ENCODE peak calls at places on chromosomes 6 and 20, in six cellular contexts. T, M, Q, R, O and X are unnamed samples. For H3K9me3, the result is how much of the 10 kb centered on the place peaks cover.

GRCh38 chr6:98840385-98840784 is 6.0 kb downstream of the POU3F2 start:
- DNase-seq in T (no peak), M (no peak), Q (no peak), R (no peak), O (no peak), X (no peak)

GRCh38 chr6:26312501-26313390 is 52.3 kb upstream of the BTN3A2 start:
- DNase-seq in T (no peak), M (peak), Q (peak), R (peak), O (peak), X (peak)

GRCh38 chr6:1336246-1336843 is 24.4 kb downstream of the FOXQ1 start:
- DNase-seq in T (no peak), M (no peak), Q (no peak), R (no peak), O (peak), X (no peak)

GRCh38 chr6:68777956-68778355 is 142.9 kb downstream of the ADGRB3 start:
- DNase-seq in T (no peak), M (no peak), Q (no peak), R (peak), O (no peak), X (no peak)

GRCh38 chr6:1597924-1598323 is 11.8 kb upstream of the FOXC1 start:
- DNase-seq in T (peak), M (no peak), Q (no peak), R (peak), O (no peak), X (no peak)

GRCh38 chr6:136552054-136552453 is 1.8 kb upstream of the MAP7 start:
- DNase-seq in T (no peak), M (no peak), Q (no peak), R (no peak), O (no peak), X (no peak)

GRCh38 chr6:113511100-113511499 is 346.0 kb upstream of the MARCKS start:
- DNase-seq in T (no peak), M (no peak), Q (no peak), R (no peak), O (no peak), X (no peak)

GRCh38 chr20:5535211-5535756 is 214.9 kb upstream of the SHLD1 start:
- DNase-seq in T (peak), M (no peak), Q (no peak), R (peak), O (no peak), X (no peak)

GRCh38 chr20:57835462-57836455 is 125.9 kb upstream of the PMEPA1 start:
- DNase-seq in T (no peak), M (no peak), Q (no peak), R (no peak), O (no peak), X (no peak)

GRCh38 chr20:2687514-2687913 is 5.1 kb upstream of the EBF4 start:
- DNase-seq in T (no peak), M (no peak), Q (no peak), R (no peak), O (no peak), X (no peak)

GRCh38 chr6:168915242-168915641 is 338.4 kb downstream of the THBS2 start:
- DNase-seq in T (no peak), M (no peak), Q (no peak), R (no peak), O (no peak), X (no peak)

GRCh38 chr6:90222724-90223198 is 73.9 kb downstream of the BACH2 start:
- DNase-seq in T (no peak), M (no peak), Q (no peak), R (no peak), O (no peak), X (no peak)

GRCh38 chr6:16345449-16346330 is 107.3 kb downstream of the GMPR start:
- DNase-seq in T (peak), M (no peak), Q (no peak), R (peak), O (no peak), X (no peak)

GRCh38 chr20:34578040-34578439 is 19.5 kb downstream of the MAP1LC3A start:
- DNase-seq in T (no peak), M (no peak), Q (no peak), R (peak), O (no peak), X (no peak)

GRCh38 chr20:63836335-63837133 is 5.5 kb upstream of the ZBTB46 start:
- DNase-seq in T (no peak), M (no peak), Q (no peak), R (no peak), O (no peak), X (no peak)

GRCh38 chr6:45606831-45607400 is 229.2 kb upstream of the SUPT3H start:
- DNase-seq in T (no peak), M (no peak), Q (no peak), R (no peak), O (peak), X (no peak)

GRCh38 chr6:117167520-117168271 is 97.7 kb upstream of the VGLL2 start:
- DNase-seq in T (no peak), M (no peak), Q (no peak), R (no peak), O (no peak), X (no peak)

GRCh38 chr6:4350571-4351505 is 215.5 kb upstream of the ECI2 start:
- DNase-seq in T (no peak), M (no peak), Q (no peak), R (peak), O (no peak), X (no peak)

GRCh38 chr20:44861547-44862006 is 23.9 kb upstream of the YWHAB start:
- DNase-seq in T (no peak), M (peak), Q (no peak), R (peak), O (no peak), X (no peak)

GRCh38 chr6:121849477-121849876 is 414.0 kb downstream of the GJA1 start:
- DNase-seq in T (peak), M (peak), Q (no peak), R (peak), O (peak), X (no peak)

GRCh38 chr6:139927742-139928305 is 553.4 kb upstream of the CITED2 start:
- DNase-seq in T (no peak), M (no peak), Q (no peak), R (no peak), O (no peak), X (no peak)

GRCh38 chr6:137819740-137820139 is 47.3 kb upstream of the TNFAIP3 start:
- DNase-seq in T (no peak), M (no peak), Q (no peak), R (no peak), O (no peak), X (peak)

GRCh38 chr6:127118505-127119360 is at the start of gene RSPO3:
- DNase-seq in T (no peak), M (peak), Q (peak), R (peak), O (peak), X (no peak)

GRCh38 chr6:131949909-131950766 is 1.0 kb downstream of the CCN2 start:
- DNase-seq in T (peak), M (peak), Q (peak), R (peak), O (peak), X (no peak)

GRCh38 chr6:146345582-146345981 is 198.1 kb upstream of the RAB32 start:
- DNase-seq in T (no peak), M (no peak), Q (no peak), R (no peak), O (no peak), X (no peak)

GRCh38 chr6:158468666-158469065 is 91.2 kb upstream of the TMEM181 start:
- DNase-seq in T (no peak), M (no peak), Q (no peak), R (peak), O (peak), X (no peak)

GRCh38 chr6:5214570-5215052 is 46.1 kb downstream of the LYRM4 start:
- DNase-seq in T (peak), M (peak), Q (no peak), R (peak), O (peak), X (no peak)

GRCh38 chr20:50475879-50476292 is 34.3 kb upstream of the PTPN1 start:
- DNase-seq in T (no peak), M (no peak), Q (peak), R (peak), O (peak), X (no peak)

GRCh38 chr20:24256307-24256706 is 213.1 kb upstream of the SYNDIG1 start:
- DNase-seq in T (no peak), M (no peak), Q (no peak), R (no peak), O (no peak), X (no peak)

GRCh38 chr6:44217332-44218143 is 812 bp downstream of the MYMX start:
- DNase-seq in T (no peak), M (peak), Q (no peak), R (peak), O (peak), X (no peak)

GRCh38 chr6:20441921-20442320 is 40.2 kb downstream of the E2F3 start:
- DNase-seq in T (no peak), M (no peak), Q (no peak), R (no peak), O (no peak), X (no peak)

GRCh38 chr6:13331516-13332348 is 3.4 kb upstream of the TBC1D7 start:
- DNase-seq in T (no peak), M (no peak), Q (no peak), R (peak), O (no peak), X (no peak)

GRCh38 chr20:36527331-36528125 is 13.8 kb upstream of the MYL9 start:
- DNase-seq in T (no peak), M (no peak), Q (no peak), R (peak), O (no peak), X (no peak)

GRCh38 chr20:53738039-53738944 is 144.7 kb upstream of the ZNF217 start:
- DNase-seq in T (peak), M (no peak), Q (peak), R (peak), O (peak), X (no peak)

GRCh38 chr6:7323074-7323473 is 10.1 kb upstream of the SSR1 start:
- DNase-seq in T (no peak), M (no peak), Q (no peak), R (no peak), O (no peak), X (no peak)

GRCh38 chr6:98980814-98981213 is 33.1 kb upstream of the FBXL4 start:
- DNase-seq in T (no peak), M (no peak), Q (no peak), R (no peak), O (no peak), X (no peak)

GRCh38 chr20:54525906-54526596 is 50.7 kb downstream of the DOK5 start:
- DNase-seq in T (no peak), M (no peak), Q (no peak), R (peak), O (no peak), X (no peak)

GRCh38 chr6:53066874-53067273 is 1.7 kb downstream of the FBXO9 start:
- DNase-seq in T (no peak), M (no peak), Q (no peak), R (no peak), O (no peak), X (no peak)

GRCh38 chr6:88168362-88168761 is 2.2 kb upstream of the CNR1 start:
- DNase-seq in T (no peak), M (no peak), Q (no peak), R (no peak), O (no peak), X (no peak)

GRCh38 chr20:478010-478948 is 15.9 kb upstream of the TBC1D20 start:
- DNase-seq in T (peak), M (no peak), Q (no peak), R (peak), O (no peak), X (no peak)

GRCh38 chr6:118860363-118860762 is 33.6 kb upstream of the ASF1A start:
- DNase-seq in T (no peak), M (no peak), Q (no peak), R (no peak), O (no peak), X (no peak)

GRCh38 chr6:118860880-118861279 is 33.1 kb upstream of the ASF1A start:
- DNase-seq in T (no peak), M (no peak), Q (no peak), R (no peak), O (no peak), X (no peak)

GRCh38 chr6:118862443-118862842 is 31.5 kb upstream of the ASF1A start:
- DNase-seq in T (no peak), M (no peak), Q (no peak), R (no peak), O (no peak), X (no peak)

GRCh38 chr6:118867181-118867580 is 26.8 kb upstream of the ASF1A start:
- DNase-seq in T (no peak), M (no peak), Q (no peak), R (peak), O (no peak), X (no peak)

DNA sequence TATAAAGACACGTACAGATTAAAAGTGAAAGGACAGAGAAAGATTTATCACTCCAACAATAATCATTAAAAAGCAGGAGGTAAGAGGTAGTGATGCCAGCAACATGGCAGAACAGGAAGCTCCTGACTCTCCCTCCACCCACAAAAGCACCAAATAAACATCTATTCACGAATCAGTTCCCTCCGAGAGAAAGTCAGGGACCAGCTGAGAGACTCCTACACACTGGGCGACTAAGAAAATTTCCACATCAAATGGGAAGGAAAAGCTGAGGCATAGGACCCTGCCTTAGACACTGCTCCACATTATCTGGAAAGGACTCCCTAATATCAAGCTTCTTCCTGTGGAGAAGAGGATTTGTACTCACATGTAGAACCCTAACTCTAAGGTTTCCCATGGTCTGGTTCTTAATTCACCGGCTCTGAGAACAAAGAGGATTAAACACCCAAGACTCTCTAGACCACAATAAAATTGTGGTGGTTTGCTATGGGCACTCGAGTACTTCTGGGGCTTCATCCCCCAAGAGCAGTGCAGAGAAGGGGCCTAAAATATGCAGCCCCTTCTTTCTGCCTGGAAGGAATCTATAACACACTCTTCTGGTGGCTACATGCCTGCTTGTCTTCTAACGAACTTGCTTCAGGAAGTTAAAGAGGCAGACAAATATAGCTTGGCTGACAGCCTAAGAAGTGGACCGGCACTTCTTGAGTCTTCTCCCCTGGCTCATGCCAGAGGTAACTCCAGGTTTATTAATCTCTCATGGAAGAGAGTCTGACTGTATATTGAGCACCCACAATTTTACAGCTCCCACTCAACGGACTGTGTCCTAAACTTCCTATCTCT is 29.4 kb upstream of the ASF1A start:
- DNase-seq in T (no peak), M (no peak), Q (no peak), R (no peak), O (no peak), X (no peak)
- H3K9me3 ChIP-seq in T (under half), M (under half), Q (under half), R (under half), O (under half), X (under half)

GRCh38 chr20:33443006-33443511 is 504 bp downstream of the SNTA1 start:
- DNase-seq in T (no peak), M (peak), Q (peak), R (no peak), O (peak), X (no peak)
- H3K27ac ChIP-seq in T (no peak), M (peak), Q (peak), R (peak), O (peak), X (no peak)

GRCh38 chr6:23031986-23032385 is 462.6 kb downstream of the HDGFL1 start:
- DNase-seq in T (no peak), M (no peak), Q (no peak), R (peak), O (no peak), X (no peak)
- H3K9me3 ChIP-seq in T (under half), M (under half), Q (under half), R (under half), O (under half), X (under half)

GRCh38 chr6:148495029-148495428 is 152.4 kb downstream of the SASH1 start:
- DNase-seq in T (no peak), M (no peak), Q (no peak), R (no peak), O (no peak), X (no peak)
- H3K27ac ChIP-seq in T (no peak), M (peak), Q (no peak), R (no peak), O (no peak), X (no peak)

DNA sequence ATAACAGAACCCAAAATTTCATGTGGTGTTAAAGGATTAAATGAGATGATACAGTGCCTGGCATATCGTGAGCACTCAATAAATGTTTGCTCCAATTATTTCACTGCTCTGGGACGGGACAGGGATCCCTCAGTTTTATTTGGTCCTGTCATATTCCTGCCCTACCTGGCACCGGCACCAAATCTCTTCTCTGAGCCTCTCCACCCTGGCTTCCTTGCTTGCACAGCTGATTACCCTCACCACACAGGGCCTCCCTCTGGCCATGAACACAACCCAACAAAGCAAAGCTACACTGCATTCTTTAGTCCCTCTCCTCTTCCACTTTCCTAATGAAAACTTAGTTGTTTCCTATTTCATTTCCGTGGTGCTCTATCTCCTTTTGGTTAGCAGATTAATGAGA is 16.4 kb downstream of the CHD6 start:
- DNase-seq in T (no peak), M (no peak), Q (no peak), R (no peak), O (no peak), X (no peak)
- H3K9me3 ChIP-seq in T (under half), M (under half), Q (under half), R (under half), O (under half), X (under half)